ENCODE peak calls at places on chromosome 4, in five cellular contexts. W, N, I, G and U are unnamed samples.

GRCh38 chr4:99968330-99968729 is 18.3 kb upstream of the H2AZ1 start:
- DNase-seq in G (no peak), I (no peak), W (no peak), N (no peak), U (peak)

GRCh38 chr4:86921608-86922252 is 13.1 kb upstream of the AFF1 start:
- DNase-seq in G (no peak), N (peak), W (no peak), I (peak), U (peak)

GRCh38 chr4:74133786-74134499 is 24.0 kb upstream of the MTHFD2L start:
- DNase-seq in N (peak), W (peak), I (peak), G (peak), U (peak)

GRCh38 chr4:14883166-14883565 is 119.1 kb upstream of the CPEB2 start:
- DNase-seq in W (no peak), I (no peak), N (no peak), G (no peak), U (no peak)

GRCh38 chr4:80507507-80507906 is 172.0 kb downstream of the CFAP299 start:
- DNase-seq in G (peak), I (no peak), N (no peak), W (no peak), U (no peak)

GRCh38 chr4:185542626-185543336 is 7.5 kb upstream of the PDLIM3 start:
- DNase-seq in G (no peak), W (peak), N (peak), I (peak), U (peak)

GRCh38 chr4:10203851-10204250 is 87.3 kb upstream of the WDR1 start:
- DNase-seq in I (no peak), N (no peak), W (no peak), G (peak), U (no peak)

GRCh38 chr4:184636144-184636543 is 13.1 kb downstream of the CASP3 start:
- DNase-seq in N (no peak), I (no peak), G (no peak), W (no peak), U (no peak)

GRCh38 chr4:56626963-56627362 is 54.1 kb downstream of the HOPX start:
- DNase-seq in W (no peak), G (no peak), N (no peak), I (no peak), U (no peak)

GRCh38 chr4:20313237-20314030 is 61.7 kb downstream of the SLIT2 start:
- DNase-seq in I (no peak), W (no peak), G (no peak), N (peak), U (no peak)
- TF ChIP-seq CTCF in I (no peak), W (no peak), G (peak), N (no peak), U (no peak)

GRCh38 chr4:125369098-125369497 is 54.3 kb downstream of the FAT4 start:
- DNase-seq in I (no peak), N (no peak), G (no peak), W (no peak), U (no peak)

GRCh38 chr4:125365731-125366130 is 51.0 kb downstream of the FAT4 start:
- DNase-seq in I (no peak), W (no peak), G (no peak), N (no peak), U (no peak)

GRCh38 chr4:125370478-125370877 is 55.7 kb downstream of the FAT4 start:
- DNase-seq in N (no peak), W (no peak), I (no peak), G (no peak), U (no peak)

GRCh38 chr4:125368161-125368560 is 53.4 kb downstream of the FAT4 start:
- DNase-seq in N (peak), G (no peak), W (no peak), I (no peak), U (peak)

GRCh38 chr4:125368684-125369083 is 53.9 kb downstream of the FAT4 start:
- DNase-seq in W (no peak), I (no peak), G (no peak), N (peak), U (peak)
- TF ChIP-seq CTCF in W (no peak), I (no peak), G (no peak), N (no peak), U (no peak)

GRCh38 chr4:3784469-3785291 is 18.5 kb downstream of the ADRA2C start:
- DNase-seq in I (no peak), W (no peak), G (no peak), N (no peak), U (no peak)

GRCh38 chr4:3781997-3782930 is 16.1 kb downstream of the ADRA2C start:
- DNase-seq in I (no peak), N (no peak), W (no peak), G (no peak), U (no peak)

GRCh38 chr4:3781193-3781886 is 15.2 kb downstream of the ADRA2C start:
- DNase-seq in I (no peak), N (no peak), G (no peak), W (no peak), U (peak)

GRCh38 chr4:3785292-3785565 is 19.0 kb downstream of the ADRA2C start:
- DNase-seq in G (no peak), I (no peak), W (no peak), N (no peak), U (no peak)

GRCh38 chr4:3783691-3784306 is 17.6 kb downstream of the ADRA2C start:
- DNase-seq in G (no peak), W (no peak), I (no peak), N (no peak), U (no peak)
- TF ChIP-seq CTCF in G (peak), W (peak), I (no peak), N (no peak), U (peak)

DNA sequence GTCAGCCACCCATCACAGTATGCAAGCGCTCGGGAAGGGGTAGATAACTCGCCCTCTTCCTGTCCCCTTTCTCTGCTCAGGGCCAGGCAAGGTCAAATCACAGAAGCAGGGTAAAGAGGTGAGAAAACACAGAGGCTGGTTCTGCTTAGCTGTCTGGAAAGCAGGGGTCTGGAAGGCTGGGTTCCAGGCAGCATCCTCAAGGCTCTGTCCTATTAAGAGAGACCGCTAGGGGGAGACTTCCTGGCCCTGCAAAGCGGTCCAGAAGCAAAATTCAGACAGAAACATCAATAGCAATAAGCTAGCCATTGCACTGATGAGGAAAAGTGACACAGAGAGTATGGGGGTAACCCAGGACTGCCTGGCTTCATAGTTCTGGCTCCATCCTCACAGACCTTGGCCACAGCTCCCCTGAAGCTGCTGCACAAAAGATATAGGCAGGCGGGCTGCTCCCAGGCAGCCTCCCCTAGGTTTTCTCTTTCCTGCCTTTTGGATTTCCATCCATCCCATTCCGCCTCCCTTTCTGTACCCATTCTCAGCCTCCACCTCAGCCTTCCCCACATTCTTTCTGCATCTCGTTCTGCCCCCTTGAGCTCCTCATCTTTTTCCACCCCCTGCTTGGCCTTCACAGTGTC is 308.5 kb downstream of the EVC2 start:
- DNase-seq in W (no peak), G (peak), N (peak), I (peak), U (peak)
- TF ChIP-seq CTCF in W (peak), G (peak), N (peak), I (peak), U (peak)

GRCh38 chr4:2536193-2537010 is at the start of gene FAM193A:
- DNase-seq in I (peak), N (peak), W (peak), G (peak), U (peak)
- TF ChIP-seq CTCF in I (no peak), N (no peak), W (no peak), G (no peak), U (no peak)

DNA sequence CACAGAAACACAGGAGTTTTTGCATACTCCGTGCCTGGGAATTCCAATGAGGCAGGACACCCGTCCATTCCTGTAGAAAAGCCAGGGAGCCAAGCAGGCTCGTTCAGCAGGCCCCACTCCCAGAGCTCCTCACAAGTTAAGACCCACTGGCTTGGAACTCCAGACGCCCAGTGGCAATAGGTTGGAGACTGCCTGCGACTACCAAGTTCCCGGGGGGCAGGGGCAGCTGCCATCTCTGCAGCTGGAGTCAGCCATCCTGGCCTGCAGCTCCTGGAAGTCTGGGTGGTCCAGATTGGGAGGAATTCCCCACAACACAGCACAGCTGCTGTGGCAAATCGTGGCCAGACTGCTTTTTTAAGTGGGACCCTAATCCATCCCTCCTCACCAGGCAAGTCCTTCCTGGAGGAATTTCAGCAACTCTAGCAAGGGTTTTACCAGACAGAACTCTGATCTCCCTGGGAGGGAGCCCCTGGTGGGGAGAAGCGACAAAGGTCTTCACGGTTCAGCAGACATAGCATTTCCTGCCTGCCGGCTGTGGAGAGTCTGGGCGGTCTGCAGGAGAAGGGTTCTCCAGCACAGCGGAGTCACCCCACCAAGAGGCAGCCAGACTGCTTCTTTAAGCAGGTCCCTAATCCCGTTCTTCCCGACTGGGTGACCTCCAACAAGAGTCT is 231.9 kb downstream of the STPG2 start:
- DNase-seq in N (no peak), I (no peak), W (no peak), G (no peak), U (no peak)
- TF ChIP-seq CTCF in N (no peak), I (no peak), W (no peak), G (no peak), U (no peak)

DNA sequence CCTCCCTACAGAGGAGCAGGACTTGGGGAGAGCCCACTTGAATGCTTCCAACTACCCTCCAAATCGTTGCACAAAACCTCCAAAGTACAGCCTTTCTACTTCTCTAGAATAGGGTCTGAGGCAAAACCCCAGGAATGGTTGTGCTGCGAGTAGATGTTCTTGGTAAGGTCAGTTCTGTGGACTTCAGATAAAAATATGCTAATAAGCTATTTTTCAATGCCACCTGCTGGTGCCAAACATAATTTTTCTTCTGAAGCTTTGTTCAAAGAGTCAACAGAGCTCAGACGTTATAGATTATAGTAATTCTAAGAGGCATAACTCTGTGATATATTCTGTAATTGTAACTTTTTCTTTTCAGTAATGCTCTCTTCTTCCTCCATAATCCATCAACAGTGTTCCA is 425.7 kb downstream of the GPAT3 start:
- DNase-seq in W (no peak), N (peak), I (no peak), G (no peak), U (peak)
- TF ChIP-seq CTCF in W (no peak), N (peak), I (no peak), G (no peak), U (peak)

GRCh38 chr4:183443609-183444148 is 757 bp upstream of the CDKN2AIP start:
- DNase-seq in G (no peak), W (no peak), I (peak), N (no peak), U (no peak)

GRCh38 chr4:183447646-183448045 is 3.2 kb downstream of the CDKN2AIP start:
- DNase-seq in G (no peak), N (no peak), W (no peak), I (no peak), U (no peak)

GRCh38 chr4:183441276-183441675 is 3.2 kb upstream of the CDKN2AIP start:
- DNase-seq in I (no peak), N (no peak), W (no peak), G (no peak), U (no peak)

GRCh38 chr4:183444953-183445543 is 612 bp downstream of the CDKN2AIP start:
- DNase-seq in G (no peak), I (peak), W (peak), N (peak), U (peak)

GRCh38 chr4:183444149-183444952 is at the start of gene CDKN2AIP:
- DNase-seq in I (peak), W (peak), G (peak), N (peak), U (peak)
- TF ChIP-seq CTCF in I (no peak), W (peak), G (no peak), N (no peak), U (no peak)

DNA sequence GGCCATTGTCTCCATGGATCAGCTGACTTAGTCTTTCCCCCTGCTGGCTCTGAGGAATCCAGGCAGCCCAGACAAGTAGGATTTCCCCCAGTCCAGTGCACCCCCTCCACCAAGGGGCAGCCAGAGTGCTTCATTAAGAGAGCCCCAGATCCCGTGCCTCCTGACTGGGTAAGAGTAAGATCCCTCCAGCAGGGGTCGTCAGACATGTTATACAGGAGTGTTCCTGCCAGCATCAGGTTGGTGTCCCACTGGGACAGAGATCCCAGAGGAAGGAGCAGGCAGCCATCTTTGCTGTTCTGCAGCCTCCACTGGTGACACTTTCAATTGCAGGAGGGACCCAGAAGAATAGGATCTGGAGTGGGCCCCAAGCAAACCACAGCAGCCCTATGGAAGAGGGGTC is 29.0 kb upstream of the INPP4B start:
- DNase-seq in I (no peak), N (no peak), G (no peak), W (no peak), U (no peak)
- TF ChIP-seq CTCF in I (no peak), N (no peak), G (no peak), W (no peak), U (no peak)

DNA sequence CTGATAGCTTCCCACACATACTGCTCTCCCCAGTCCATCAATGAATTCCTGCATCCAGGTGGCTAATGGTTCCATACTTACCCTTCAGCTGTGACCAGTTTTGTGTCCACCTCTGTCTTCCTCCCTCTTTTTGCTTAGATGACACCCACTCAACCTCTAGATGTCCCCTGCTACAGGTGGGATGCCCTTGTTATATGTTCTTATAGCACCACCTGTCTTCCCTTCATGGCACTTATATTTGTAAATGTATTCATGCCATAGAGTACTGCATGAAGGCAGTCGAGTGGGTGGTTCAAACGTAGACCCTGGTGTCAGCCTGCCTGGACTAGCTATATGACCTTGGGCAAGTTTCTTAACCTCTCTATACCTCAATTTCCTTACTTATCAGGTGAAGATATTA is 6.5 kb upstream of the USP46 start:
- DNase-seq in W (no peak), N (peak), G (peak), I (no peak), U (no peak)
- TF ChIP-seq CTCF in W (peak), N (peak), G (peak), I (no peak), U (peak)